ENCODE peak calls at places on chromosomes 5 and 9, in six cellular contexts. W is CD8-positive, alpha-beta T cell; K is colonic mucosa; U is CD8-positive, alpha-beta memory T cell; Z is A673; B is upper lobe of right lung. C is an unnamed sample.

GRCh38 chr5:14165375-14166091 is 22.4 kb downstream of the TRIO start:
- DNase-seq in W (no peak), B (no peak), K (no peak), Z (no peak), U (no peak), C (no peak)

GRCh38 chr9:95852059-95853032 is 23.1 kb upstream of the ERCC6L2 start:
- DNase-seq in Z (no peak), B (no peak), U (no peak), K (no peak), W (no peak), C (no peak)

GRCh38 chr5:107777161-107777740 is 106.5 kb upstream of the EFNA5 start:
- DNase-seq in W (no peak), U (no peak), B (no peak), Z (no peak), K (no peak), C (no peak)

GRCh38 chr5:100595152-100595811 is 60.1 kb downstream of the FAM174A start:
- DNase-seq in Z (peak), B (no peak), U (no peak), K (peak), W (no peak), C (peak)

GRCh38 chr5:180832638-180833068 is 28.4 kb downstream of the ZFP62 start:
- DNase-seq in Z (no peak), B (no peak), K (no peak), U (peak), W (peak), C (no peak)

GRCh38 chr5:95591490-95591901 is 28.4 kb upstream of the GPR150 start:
- DNase-seq in B (no peak), K (no peak), W (no peak), Z (no peak), U (no peak), C (no peak)

GRCh38 chr5:42950466-42951168 is 89.5 kb downstream of the ANXA2R start:
- DNase-seq in B (peak), Z (peak), U (peak), W (peak), K (peak), C (peak)

GRCh38 chr5:132102101-132102701 is 28.6 kb downstream of the CSF2 start:
- DNase-seq in W (peak), Z (no peak), B (no peak), U (no peak), K (no peak), C (no peak)

GRCh38 chr5:41932770-41933169 is 7.7 kb downstream of the FBXO4 start:
- DNase-seq in W (no peak), Z (no peak), U (no peak), B (no peak), K (no peak), C (no peak)

GRCh38 chr5:134493461-134494055 is 31.9 kb upstream of the JADE2 start:
- DNase-seq in B (peak), K (no peak), Z (no peak), W (no peak), U (no peak), C (peak)

GRCh38 chr5:141598389-141599360 is 20.1 kb downstream of the DIAPH1 start:
- DNase-seq in K (no peak), U (no peak), B (no peak), Z (no peak), W (no peak), C (no peak)

GRCh38 chr9:129989740-129990139 is 53.2 kb downstream of the FNBP1 start:
- DNase-seq in K (no peak), U (no peak), W (no peak), Z (peak), B (no peak), C (no peak)

GRCh38 chr5:54135042-54135441 is 175.3 kb downstream of the ARL15 start:
- DNase-seq in K (no peak), W (no peak), B (no peak), U (no peak), Z (no peak), C (no peak)

GRCh38 chr5:157106668-157107461 is 2.0 kb downstream of the HAVCR2 start:
- DNase-seq in Z (no peak), W (no peak), K (no peak), U (no peak), B (peak), C (peak)

GRCh38 chr5:134438268-134438622 is 26.6 kb upstream of the CDKN2AIPNL start:
- DNase-seq in B (peak), Z (no peak), W (no peak), U (no peak), K (no peak), C (no peak)

GRCh38 chr5:17238521-17239041 is 21.1 kb downstream of the BASP1 start:
- DNase-seq in Z (peak), W (no peak), B (no peak), U (no peak), K (no peak), C (no peak)

GRCh38 chr5:71891856-71892255 is 172.8 kb downstream of the CARTPT start:
- DNase-seq in W (no peak), U (no peak), Z (no peak), K (no peak), B (no peak), C (no peak)

GRCh38 chr5:107607656-107608368 is 62.9 kb downstream of the EFNA5 start:
- DNase-seq in B (no peak), Z (no peak), U (no peak), K (no peak), W (no peak), C (no peak)

GRCh38 chr9:71795097-71795807 is 26.9 kb upstream of the CEMIP2 start:
- DNase-seq in Z (no peak), U (peak), W (peak), K (no peak), B (no peak), C (no peak)

GRCh38 chr9:126235350-126235740 is 91.3 kb upstream of the MVB12B start:
- DNase-seq in K (no peak), B (no peak), U (no peak), W (no peak), Z (no peak), C (no peak)

GRCh38 chr5:4804619-4805211 is 335.4 kb upstream of the ADAMTS16 start:
- DNase-seq in Z (no peak), B (no peak), U (no peak), K (no peak), W (no peak), C (no peak)

GRCh38 chr9:83544002-83544698 is 5.9 kb upstream of the FRMD3 start:
- DNase-seq in B (no peak), K (peak), W (no peak), U (no peak), Z (peak), C (no peak)

GRCh38 chr5:154418344-154418820 is 27.4 kb upstream of the SAP30L start:
- DNase-seq in B (no peak), K (no peak), U (no peak), Z (peak), W (no peak), C (no peak)

GRCh38 chr5:29878599-29878998 is 1314.9 kb upstream of the CDH6 start:
- DNase-seq in B (no peak), W (no peak), Z (no peak), U (no peak), K (no peak), C (no peak)

GRCh38 chr9:118577121-118577520 is 792.1 kb downstream of the BRINP1 start:
- DNase-seq in U (no peak), W (no peak), B (no peak), K (no peak), Z (no peak), C (no peak)

GRCh38 chr9:99726758-99727157 is 94.9 kb upstream of the NR4A3 start:
- DNase-seq in B (no peak), W (no peak), Z (no peak), U (no peak), K (no peak), C (no peak)

GRCh38 chr5:16489322-16489791 is 23.8 kb upstream of the ZNF622 start:
- DNase-seq in K (no peak), U (peak), Z (peak), B (no peak), W (no peak), C (no peak)

GRCh38 chr9:14428781-14429230 is 114.9 kb upstream of the NFIB start:
- DNase-seq in B (peak), W (no peak), U (no peak), Z (peak), K (peak), C (peak)

GRCh38 chr9:128145951-128146351 is 3.3 kb upstream of the LCN2 start:
- DNase-seq in Z (no peak), B (no peak), K (no peak), U (no peak), W (no peak), C (peak)

GRCh38 chr5:395921-396714 is 46.9 kb upstream of the EXOC3 start:
- DNase-seq in K (no peak), B (peak), Z (no peak), U (no peak), W (no peak), C (peak)

GRCh38 chr5:40221796-40222195 is 457.9 kb upstream of the PTGER4 start:
- DNase-seq in B (no peak), K (no peak), W (no peak), U (no peak), Z (no peak), C (no peak)

GRCh38 chr9:1604942-1605560 is 410.1 kb upstream of the SMARCA2 start:
- DNase-seq in W (no peak), B (no peak), Z (peak), U (no peak), K (no peak), C (no peak)

GRCh38 chr9:133787749-133788015 is 49.5 kb upstream of the SARDH start:
- DNase-seq in B (no peak), U (no peak), K (peak), W (peak), Z (peak), C (no peak)

GRCh38 chr9:110712955-110713354 is 44.4 kb downstream of the MUSK start:
- DNase-seq in K (no peak), U (no peak), B (no peak), Z (no peak), W (no peak), C (no peak)
- H3K27ac ChIP-seq in K (no peak), U (no peak), B (no peak), Z (no peak), W (no peak), C (no peak)

DNA sequence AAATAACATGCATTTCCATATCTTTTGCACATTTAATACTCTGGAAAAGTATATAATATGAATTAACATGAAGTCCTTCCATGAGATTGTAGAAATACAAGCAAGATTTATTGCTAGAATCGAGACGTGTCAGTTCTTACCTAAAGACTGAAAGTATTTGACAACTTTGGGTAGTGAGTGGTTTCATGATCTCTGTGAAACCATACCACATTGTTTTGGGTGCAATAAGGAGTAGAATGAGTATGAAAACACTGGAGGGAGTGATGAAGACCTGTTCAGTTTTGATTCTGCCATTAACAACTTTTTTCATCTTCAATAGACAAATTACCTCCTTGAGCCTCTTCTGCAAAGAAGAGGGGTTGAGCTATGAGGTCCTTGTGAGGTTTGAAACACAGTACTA is 133.7 kb downstream of the NUDT12 start:
- DNase-seq in W (no peak), U (no peak), B (no peak), K (no peak), Z (no peak), C (no peak)
- H3K4me3 ChIP-seq in W (no peak), U (no peak), B (no peak), K (no peak), Z (no peak), C (no peak)

GRCh38 chr9:89153618-89154017 is 25.0 kb downstream of the SHC3 start:
- DNase-seq in U (no peak), B (no peak), W (no peak), K (no peak), Z (peak), C (peak)

GRCh38 chr9:89149726-89150125 is 28.9 kb downstream of the SHC3 start:
- DNase-seq in K (no peak), B (no peak), U (no peak), W (no peak), Z (no peak), C (no peak)

GRCh38 chr9:89154218-89154617 is 24.4 kb downstream of the SHC3 start:
- DNase-seq in B (no peak), W (no peak), K (no peak), Z (no peak), U (no peak), C (no peak)

GRCh38 chr9:89153187-89153586 is 25.4 kb downstream of the SHC3 start:
- DNase-seq in K (no peak), Z (no peak), W (no peak), B (no peak), U (no peak), C (no peak)

DNA sequence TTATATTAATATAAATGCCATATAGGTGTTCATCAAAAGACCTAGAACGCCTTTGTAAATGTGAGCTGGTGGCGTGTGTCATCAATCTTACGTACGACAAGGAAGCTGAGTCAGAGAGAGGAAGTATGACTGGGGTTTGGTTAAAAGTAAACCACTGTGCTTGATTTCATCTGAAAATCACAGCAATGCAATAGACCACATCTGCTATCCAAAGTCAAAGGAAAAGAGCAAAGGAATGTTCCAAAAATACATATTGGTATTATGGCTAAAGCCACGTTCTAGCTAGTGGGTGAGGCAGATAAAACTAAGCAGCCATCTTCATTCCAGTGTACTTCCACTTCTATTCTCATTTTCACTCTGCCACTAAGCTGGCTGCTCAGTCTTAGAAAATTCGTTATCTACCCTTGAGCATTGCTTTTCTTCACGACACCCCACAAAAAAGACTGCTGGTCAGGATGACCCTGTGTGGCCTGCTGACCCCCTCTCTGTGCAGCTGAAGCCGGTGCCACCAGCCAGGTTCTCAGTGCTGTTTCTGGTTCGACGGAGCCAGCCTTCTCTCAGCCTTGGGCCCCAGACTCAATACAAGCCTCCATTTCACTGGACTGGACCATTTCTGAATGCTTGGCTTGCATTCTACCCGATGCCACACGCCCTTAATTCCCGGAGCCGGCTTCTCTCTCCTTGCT is 23.8 kb downstream of the SHC3 start:
- DNase-seq in U (no peak), K (no peak), Z (peak), B (no peak), W (no peak), C (no peak)
- H3K27ac ChIP-seq in U (no peak), K (no peak), Z (peak), B (no peak), W (no peak), C (no peak)

GRCh38 chr5:93964421-93964820 is 223.0 kb upstream of the POU5F2 start:
- DNase-seq in W (no peak), B (no peak), K (no peak), U (no peak), Z (no peak), C (no peak)
- H3K4me3 ChIP-seq in W (no peak), B (no peak), K (no peak), U (no peak), Z (no peak), C (no peak)

GRCh38 chr9:91492237-91492636 is 68.6 kb upstream of the NFIL3 start:
- DNase-seq in Z (no peak), K (no peak), B (no peak), U (no peak), W (no peak), C (no peak)

GRCh38 chr9:91485006-91485405 is 61.4 kb upstream of the NFIL3 start:
- DNase-seq in U (no peak), K (no peak), Z (no peak), B (no peak), W (no peak), C (no peak)

GRCh38 chr9:91491624-91492023 is 68.0 kb upstream of the NFIL3 start:
- DNase-seq in U (no peak), B (no peak), Z (no peak), K (no peak), W (no peak), C (no peak)

GRCh38 chr9:91486699-91487497 is 63.3 kb upstream of the NFIL3 start:
- DNase-seq in U (no peak), Z (no peak), K (no peak), W (no peak), B (no peak), C (no peak)

GRCh38 chr9:91489391-91489899 is 65.8 kb upstream of the NFIL3 start:
- DNase-seq in K (no peak), W (no peak), U (no peak), B (no peak), Z (no peak), C (no peak)
- H3K27ac ChIP-seq in K (no peak), W (no peak), U (no peak), B (no peak), Z (no peak), C (peak)

C was measured in aorta.